ENCODE peak calls at places on chromosomes 13 and 19, in eight cellular contexts. E is suprapubic skin, B is HFFc6, C is body of pancreas, O is fibroblast of lung, J is osteocyte, Z is sigmoid colon, U is neural crest cell. F is an unnamed sample.

GRCh38 chr13:45737571-45738002 is 35.5 kb downstream of the CBY2 start:
- DNase-seq in B (no peak), J (no peak), U (no peak), E (no peak), O (no peak), Z (no peak), C (no peak), F (no peak)

GRCh38 chr19:39147480-39147879 is 21.9 kb downstream of the PAK4 start:
- DNase-seq in Z (no peak), O (no peak), U (no peak), E (no peak), C (no peak), J (no peak), B (no peak), F (no peak)

GRCh38 chr13:74134226-74134776 is at the start of gene KLF12:
- DNase-seq in U (peak; percentile 75), J (peak; percentile 96), Z (peak; percentile 96), E (peak; percentile 87), B (peak; percentile 95), C (peak; percentile 73), O (peak; percentile 96), F (no peak)

GRCh38 chr13:25062479-25062878 is 33.5 kb upstream of the PABPC3 start:
- DNase-seq in C (no peak), E (no peak), U (no peak), O (no peak), Z (no peak), J (no peak), B (no peak), F (no peak)

GRCh38 chr19:18481505-18482222 is 40.2 kb downstream of the ELL start:
- DNase-seq in J (no peak), E (no peak), Z (no peak), O (peak; percentile 70), B (no peak), U (no peak), C (no peak), F (no peak)

GRCh38 chr13:44470623-44471562 is 97.3 kb downstream of the SERP2 start:
- DNase-seq in O (peak; percentile 27), Z (no peak), U (no peak), E (no peak), C (no peak), B (no peak), J (no peak), F (no peak)

GRCh38 chr13:51804295-51805172 is 571 bp upstream of the DHRS12 start:
- DNase-seq in O (no peak), U (no peak), B (no peak), C (peak; percentile 56), Z (peak; percentile 75), J (no peak), E (peak; percentile 71), F (no peak)

GRCh38 chr13:26022538-26023292 is 29.1 kb downstream of the SHISA2 start:
- DNase-seq in B (peak; percentile 84), U (peak; percentile 7), O (peak; percentile 73), Z (no peak), C (peak; percentile 79), E (peak; percentile 74), J (peak; percentile 93), F (no peak)

GRCh38 chr13:63901630-63902029 is 2486.0 kb upstream of the PCDH20 start:
- DNase-seq in Z (no peak), B (no peak), J (no peak), O (no peak), U (no peak), E (no peak), C (no peak), F (no peak)

GRCh38 chr13:26978081-26978860 is 193.3 kb downstream of the USP12 start:
- DNase-seq in O (no peak), C (no peak), U (no peak), E (no peak), J (no peak), B (no peak), Z (no peak), F (no peak)

GRCh38 chr19:32519023-32519422 is 62.0 kb upstream of the PDCD5 start:
- DNase-seq in O (no peak), U (no peak), Z (no peak), B (no peak), C (no peak), E (no peak), J (no peak), F (no peak)

GRCh38 chr19:50607874-50608785 is 31.6 kb downstream of the SYT3 start:
- DNase-seq in B (peak; percentile 1), C (peak; percentile 71), J (no peak), U (peak; percentile 97), E (no peak), Z (peak; percentile 81), O (peak; percentile 32), F (peak; percentile 15)

DNA sequence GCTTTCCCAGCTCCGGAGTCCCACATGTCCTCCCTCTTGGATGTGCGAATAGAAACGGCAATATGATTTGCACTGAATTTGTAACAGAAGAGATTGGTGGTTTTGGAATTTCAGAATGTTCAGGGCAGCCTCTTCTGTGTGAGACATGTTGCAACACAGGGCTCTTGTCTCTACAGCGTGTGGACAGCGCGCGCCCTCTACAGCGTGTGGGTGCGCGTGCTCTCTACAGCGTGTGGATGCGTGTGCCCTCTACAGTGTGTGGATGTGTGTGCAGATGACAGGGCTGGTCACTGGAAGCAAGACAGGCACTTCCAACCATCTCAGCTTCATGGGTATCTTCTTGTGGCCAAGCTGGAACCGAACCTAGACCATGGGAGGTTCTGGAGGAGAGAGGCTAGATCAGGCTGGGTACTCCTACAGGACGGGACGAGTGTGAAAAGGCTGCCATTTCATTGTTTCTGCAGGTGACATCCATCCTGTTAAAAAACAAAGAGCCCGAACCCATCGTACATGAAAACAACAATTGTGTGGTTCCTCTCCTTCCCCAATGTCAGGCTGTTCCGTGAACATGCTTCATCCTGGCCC is 78.4 kb downstream of the TEX29 start:
- DNase-seq in C (no peak), J (peak; percentile 48), B (no peak), Z (peak; percentile 18), E (no peak), U (no peak), O (no peak), F (peak; percentile 14)
- TF ChIP-seq CTCF in C (no peak), J (no peak), B (no peak), Z (no peak), E (peak; percentile 7), U (no peak), O (no peak), F (peak; percentile 96)

DNA sequence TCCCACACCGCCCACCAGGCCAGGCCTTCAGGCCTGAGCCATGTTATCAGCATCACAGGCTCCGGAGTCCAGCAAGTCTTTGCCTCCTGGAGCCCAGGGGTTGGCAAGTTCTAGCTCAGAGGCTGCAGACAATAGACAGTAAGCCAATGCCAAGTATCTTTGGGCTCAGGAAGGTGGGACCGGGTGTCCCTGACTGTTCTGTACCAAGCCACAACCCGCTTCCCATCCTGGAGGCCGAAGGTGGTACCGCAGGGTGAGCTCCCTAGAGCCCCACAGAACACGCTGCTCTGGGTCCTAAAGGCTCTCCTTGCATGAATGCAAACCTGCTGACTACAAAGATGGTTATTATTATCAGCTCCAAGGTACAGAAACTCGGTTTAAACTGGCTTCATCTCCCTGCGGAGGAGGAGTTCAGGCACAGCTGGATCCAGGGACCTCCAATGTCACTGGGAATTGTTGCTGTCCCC is 5.5 kb upstream of the FSTL3 start:
- DNase-seq in O (no peak), C (no peak), E (no peak), U (no peak), B (no peak), Z (no peak), J (no peak), F (no peak)
- TF ChIP-seq CTCF in O (peak; percentile 13), C (no peak), E (no peak), U (no peak), B (peak; percentile 26), Z (no peak), J (no peak), F (no peak)

GRCh38 chr19:17393914-17394313 is at the start of gene CCDC194:
- DNase-seq in B (no peak), O (no peak), U (no peak), Z (no peak), C (no peak), J (no peak), E (no peak), F (no peak)

GRCh38 chr19:17389288-17389687 is 4.7 kb downstream of the CCDC194 start:
- DNase-seq in E (no peak), U (no peak), Z (no peak), J (no peak), O (no peak), B (no peak), C (no peak), F (no peak)

GRCh38 chr19:17390665-17391370 is 3.2 kb downstream of the CCDC194 start:
- DNase-seq in O (peak; percentile 90), J (peak; percentile 96), B (peak; percentile 83), Z (peak; percentile 94), E (peak; percentile 93), U (peak; percentile 89), C (peak; percentile 88), F (peak; percentile 14)

GRCh38 chr19:17391371-17392151 is 2.4 kb downstream of the CCDC194 start:
- DNase-seq in C (no peak), U (no peak), B (no peak), Z (no peak), O (no peak), J (no peak), E (no peak), F (no peak)

DNA sequence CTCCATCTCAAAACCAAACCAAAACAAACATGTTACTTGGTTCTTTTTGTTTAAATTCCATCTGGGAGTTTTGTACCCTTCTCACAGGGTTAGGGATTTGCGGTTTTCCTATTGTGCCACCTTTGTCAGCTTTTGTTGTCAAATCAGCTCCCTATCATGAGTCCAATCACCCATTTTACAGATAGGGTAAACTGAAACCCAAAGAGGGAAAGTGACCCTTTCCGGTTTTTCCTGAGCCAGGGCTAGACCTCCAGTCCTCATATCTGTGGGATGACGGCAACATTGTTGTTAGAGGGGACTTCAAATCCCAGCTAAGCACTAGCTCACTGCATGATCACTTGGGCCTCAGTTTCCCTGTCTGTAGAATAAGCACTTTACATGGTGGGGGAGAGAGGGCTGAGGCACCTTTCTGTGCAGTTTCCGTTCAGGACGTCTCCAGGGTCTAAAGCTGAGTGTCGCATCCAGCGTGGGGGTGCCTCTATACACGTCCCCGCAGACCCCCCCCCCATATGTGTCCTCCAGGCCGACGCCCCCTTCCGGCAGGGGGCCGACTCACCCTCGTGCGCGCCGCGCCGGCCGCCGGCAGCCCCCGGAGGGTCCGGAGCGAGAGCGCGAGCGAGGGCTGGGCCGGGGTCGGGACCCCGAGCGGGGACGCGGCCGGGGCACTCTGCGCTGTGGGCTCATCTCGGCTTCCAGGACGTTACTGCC is 3.9 kb downstream of the CCDC194 start:
- DNase-seq in E (no peak), C (no peak), O (no peak), Z (no peak), B (no peak), J (no peak), U (peak; percentile 26), F (no peak)
- TF ChIP-seq CTCF in E (no peak), C (no peak), O (no peak), Z (no peak), B (peak; percentile 41), J (peak; percentile 33), U (peak; percentile 42), F (no peak)

DNA sequence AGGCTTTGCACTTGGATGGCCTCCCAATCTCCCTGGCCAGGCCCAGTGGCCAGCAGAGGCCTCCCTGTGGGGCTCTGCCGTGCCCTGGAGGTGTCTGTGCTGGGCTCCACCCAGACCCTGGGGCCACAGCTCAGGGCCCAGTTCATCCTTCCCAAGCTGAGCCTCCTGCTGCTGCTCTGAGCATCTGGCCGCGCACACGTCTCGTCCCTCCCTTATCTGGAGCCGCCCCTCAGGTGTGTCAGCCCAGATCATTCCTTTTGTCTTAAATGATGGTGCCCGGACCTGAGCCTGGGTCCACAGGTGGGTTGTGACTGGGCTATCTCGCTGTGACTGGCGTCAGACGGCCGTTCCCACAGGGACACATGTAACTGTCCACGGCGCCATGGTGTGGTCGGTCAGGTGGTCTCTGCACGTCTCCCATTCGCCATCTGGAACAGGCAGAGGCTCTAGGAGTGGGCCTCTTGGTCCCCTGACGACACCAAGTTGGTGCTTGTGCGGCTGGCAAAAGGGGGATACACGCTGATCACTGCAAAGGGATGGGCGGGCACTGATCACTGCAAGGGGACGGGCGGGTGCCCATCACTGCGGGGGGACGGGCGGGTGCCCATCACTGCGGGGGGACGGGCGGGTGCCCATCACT is 14.3 kb upstream of the ZNF554 start:
- DNase-seq in C (no peak), O (no peak), J (no peak), Z (no peak), E (no peak), B (no peak), U (no peak), F (no peak)
- TF ChIP-seq CTCF in C (no peak), O (no peak), J (no peak), Z (no peak), E (no peak), B (no peak), U (no peak), F (no peak)